ENCODE peak calls at places on chromosomes 16 and 17, in six cellular contexts. F is HEK293T; J is psoas muscle; A is HS-27A; W is activated naive CD4-positive, alpha-beta T cell; T is left cardiac atrium. Q is an unnamed sample.

GRCh38 chr17:44769230-44769629 is 10.4 kb downstream of the ADAM11 start:
- DNase-seq in A (no peak), T (no peak), F (no peak), J (no peak), W (no peak), Q (no peak)

GRCh38 chr17:9432121-9432866 is 143.3 kb downstream of the STX8 start:
- DNase-seq in W (no peak), T (no peak), A (no peak), F (no peak), J (no peak), Q (no peak)

GRCh38 chr17:43531955-43532354 is 14.2 kb downstream of the ETV4 start:
- DNase-seq in W (no peak), A (no peak), F (no peak), T (no peak), J (no peak), Q (no peak)

GRCh38 chr17:73657473-73658116 is 13.3 kb upstream of the SDK2 start:
- DNase-seq in T (peak), A (no peak), F (peak), W (no peak), J (no peak), Q (no peak)

GRCh38 chr16:63690267-63690666 is 1431.6 kb downstream of the CDH11 start:
- DNase-seq in A (no peak), T (no peak), W (no peak), J (no peak), F (no peak), Q (no peak)

GRCh38 chr16:85778873-85779272 is 20.5 kb downstream of the EMC8 start:
- DNase-seq in J (no peak), T (peak), W (no peak), F (no peak), A (no peak), Q (no peak)

GRCh38 chr16:57977418-57978069 is 6.6 kb upstream of the CNGB1 start:
- DNase-seq in F (no peak), T (no peak), J (no peak), W (no peak), A (no peak), Q (no peak)

GRCh38 chr17:34886831-34887230 is 74.4 kb downstream of the CCT6B start:
- DNase-seq in A (no peak), F (no peak), J (no peak), T (no peak), W (no peak), Q (no peak)

GRCh38 chr17:62703776-62704380 is 76.4 kb downstream of the MRC2 start:
- DNase-seq in F (peak), A (no peak), W (peak), J (peak), T (peak), Q (peak)

GRCh38 chr16:87345721-87346424 is 28.7 kb upstream of the C16orf95 start:
- DNase-seq in T (no peak), W (no peak), J (no peak), F (no peak), A (no peak), Q (no peak)

GRCh38 chr17:8126306-8127066 is 2.6 kb upstream of the HES7 start:
- DNase-seq in A (no peak), T (no peak), W (no peak), J (no peak), F (no peak), Q (no peak)

GRCh38 chr17:82097187-82097918 is 683 bp downstream of the FASN start:
- DNase-seq in T (peak), A (no peak), J (peak), F (peak), W (no peak), Q (peak)

GRCh38 chr17:78434455-78435329 is 56.2 kb downstream of the PGS1 start:
- DNase-seq in F (no peak), T (no peak), J (no peak), W (no peak), A (no peak), Q (no peak)

GRCh38 chr16:89410794-89411309 is 79.5 kb downstream of the ANKRD11 start:
- DNase-seq in F (no peak), A (no peak), W (no peak), J (peak), T (peak), Q (peak)

GRCh38 chr16:68356249-68356918 is 45.6 kb downstream of the PRMT7 start:
- DNase-seq in W (no peak), J (no peak), T (no peak), A (no peak), F (no peak), Q (no peak)

GRCh38 chr16:53864819-53865491 is 161.0 kb downstream of the FTO start:
- DNase-seq in A (no peak), F (no peak), T (no peak), W (no peak), J (no peak), Q (no peak)

GRCh38 chr17:79784353-79785016 is 6.5 kb downstream of the CBX2 start:
- DNase-seq in A (no peak), T (no peak), W (no peak), J (no peak), F (no peak), Q (no peak)

GRCh38 chr16:21950782-21951521 is 2.2 kb upstream of the UQCRC2 start:
- DNase-seq in J (no peak), T (no peak), F (peak), W (no peak), A (no peak), Q (peak)

GRCh38 chr17:74213897-74214386 is 571 bp downstream of the TTYH2 start:
- DNase-seq in W (no peak), J (no peak), F (no peak), T (peak), A (no peak), Q (no peak)

GRCh38 chr17:81002013-81002384 is 10.4 kb downstream of the CHMP6 start:
- DNase-seq in F (no peak), A (no peak), J (peak), W (no peak), T (no peak), Q (no peak)

GRCh38 chr17:5530265-5530782 is 44.0 kb downstream of the MIS12 start:
- DNase-seq in W (no peak), A (no peak), J (no peak), T (no peak), F (no peak), Q (no peak)

GRCh38 chr17:7613769-7614421 is 802 bp downstream of the FXR2 start:
- DNase-seq in T (no peak), J (no peak), F (no peak), W (no peak), A (no peak), Q (peak)

GRCh38 chr16:55136356-55136755 is 187.6 kb upstream of the IRX6 start:
- DNase-seq in J (no peak), W (no peak), F (no peak), T (no peak), A (no peak), Q (no peak)

GRCh38 chr17:44469676-44470075 is 33.5 kb downstream of the GPATCH8 start:
- DNase-seq in J (no peak), F (no peak), T (no peak), W (no peak), A (no peak), Q (no peak)

GRCh38 chr17:48051706-48052486 is 3.7 kb downstream of the NFE2L1 start:
- DNase-seq in F (no peak), W (no peak), A (no peak), T (peak), J (peak), Q (peak)

GRCh38 chr17:78263063-78263735 is 31.8 kb downstream of the TMEM235 start:
- DNase-seq in F (no peak), J (no peak), T (peak), A (no peak), W (no peak), Q (no peak)

GRCh38 chr17:35084987-35085386 is 21.5 kb upstream of the RFFL start:
- DNase-seq in J (no peak), F (no peak), W (no peak), A (no peak), T (no peak), Q (no peak)

GRCh38 chr17:78960945-78961344 is 18.8 kb downstream of the LGALS3BP start:
- DNase-seq in W (no peak), T (no peak), J (peak), F (no peak), A (no peak), Q (no peak)

GRCh38 chr16:75236232-75236631 is 15.2 kb downstream of the BCAR1 start:
- DNase-seq in A (no peak), T (no peak), J (no peak), W (no peak), F (no peak), Q (no peak)

GRCh38 chr16:12637002-12637401 is 166.7 kb downstream of the CPPED1 start:
- DNase-seq in A (no peak), F (no peak), W (no peak), T (no peak), J (no peak), Q (no peak)

GRCh38 chr16:69483611-69484010 is 59.2 kb downstream of the CYB5B start:
- DNase-seq in W (no peak), A (no peak), J (no peak), F (no peak), T (no peak), Q (no peak)

GRCh38 chr17:69268442-69269068 is 39.9 kb upstream of the ABCA10 start:
- DNase-seq in T (no peak), A (no peak), J (no peak), W (no peak), F (no peak), Q (no peak)

GRCh38 chr17:6969323-6969726 is 26.5 kb upstream of the ALOX12 start:
- DNase-seq in W (no peak), J (no peak), T (no peak), F (no peak), A (no peak), Q (no peak)

GRCh38 chr17:16037636-16038035 is 38.0 kb downstream of the TTC19 start:
- DNase-seq in J (no peak), A (no peak), W (no peak), T (no peak), F (no peak), Q (no peak)

GRCh38 chr17:16987830-16988601 is 16.1 kb upstream of the TNFRSF13B start:
- DNase-seq in T (peak), F (no peak), J (peak), A (peak), W (no peak), Q (peak)

GRCh38 chr17:412211-413015 is 59.8 kb upstream of the RPH3AL start:
- DNase-seq in J (no peak), F (peak), A (peak), W (no peak), T (peak), Q (peak)

GRCh38 chr17:74210191-74211140 is 2.9 kb upstream of the TTYH2 start:
- DNase-seq in W (peak), A (no peak), J (peak), T (peak), F (peak), Q (no peak)